ENCODE peak calls at places on chromosomes 12 and 14, in six cellular contexts. One of them, this sample, is unnamed.

GRCh38 chr14:104821971-104822608 is 21.2 kb downstream of the ZBTB42 start:
- DNase-seq in HCT116: no peak
- DNase-seq in K562: no peak
- DNase-seq in HepG2: no peak
- DNase-seq in GM12878: no peak
- DNase-seq in SK-N-SH: no peak
- DNase-seq in this sample: no peak

GRCh38 chr12:50192241-50192640 is 25.1 kb upstream of the CERS5 start:
- DNase-seq in HCT116: no peak
- DNase-seq in K562: no peak
- DNase-seq in HepG2: no peak
- DNase-seq in GM12878: no peak
- DNase-seq in SK-N-SH: no peak
- DNase-seq in this sample: no peak

GRCh38 chr12:22626429-22626828 is 1.5 kb downstream of the ETNK1 start:
- DNase-seq in HCT116: no peak
- DNase-seq in K562: peak; percentile 31
- DNase-seq in HepG2: no peak
- DNase-seq in GM12878: peak; percentile 20
- DNase-seq in SK-N-SH: no peak
- DNase-seq in this sample: no peak

GRCh38 chr12:12534975-12535374 is 27.7 kb downstream of the DUSP16 start:
- DNase-seq in HCT116: no peak
- DNase-seq in K562: no peak
- DNase-seq in HepG2: no peak
- DNase-seq in GM12878: no peak
- DNase-seq in SK-N-SH: no peak
- DNase-seq in this sample: no peak

GRCh38 chr12:132600048-132601032 is 10.0 kb downstream of the LRCOL1 start:
- DNase-seq in HCT116: peak; percentile 23
- DNase-seq in K562: peak; percentile 83
- DNase-seq in HepG2: peak; percentile 54
- DNase-seq in GM12878: no peak
- DNase-seq in SK-N-SH: peak; percentile 91
- DNase-seq in this sample: no peak

GRCh38 chr14:34254596-34254995 is 207.4 kb downstream of the SPTSSA start:
- DNase-seq in HCT116: no peak
- DNase-seq in K562: no peak
- DNase-seq in HepG2: no peak
- DNase-seq in GM12878: no peak
- DNase-seq in SK-N-SH: no peak
- DNase-seq in this sample: no peak

GRCh38 chr14:56159066-56159465 is 40.9 kb downstream of the PELI2 start:
- DNase-seq in HCT116: no peak
- DNase-seq in K562: no peak
- DNase-seq in HepG2: no peak
- DNase-seq in GM12878: no peak
- DNase-seq in SK-N-SH: no peak
- DNase-seq in this sample: no peak

GRCh38 chr12:21993438-21993981 is 52.3 kb upstream of the ABCC9 start:
- DNase-seq in HCT116: no peak
- DNase-seq in K562: no peak
- DNase-seq in HepG2: no peak
- DNase-seq in GM12878: no peak
- DNase-seq in SK-N-SH: no peak
- DNase-seq in this sample: no peak

GRCh38 chr12:93884794-93885460 is 207.8 kb downstream of the CRADD start:
- DNase-seq in HCT116: no peak
- DNase-seq in K562: no peak
- DNase-seq in HepG2: no peak
- DNase-seq in GM12878: no peak
- DNase-seq in SK-N-SH: no peak
- DNase-seq in this sample: no peak

GRCh38 chr14:99282261-99283050 is 10.5 kb upstream of the BCL11B start:
- DNase-seq in HCT116: no peak
- DNase-seq in K562: no peak
- DNase-seq in HepG2: no peak
- DNase-seq in GM12878: no peak
- DNase-seq in SK-N-SH: no peak
- DNase-seq in this sample: no peak

GRCh38 chr12:116520801-116521471 is 38.2 kb upstream of the MAP1LC3B2 start:
- DNase-seq in HCT116: no peak
- DNase-seq in K562: peak; percentile 29
- DNase-seq in HepG2: no peak
- DNase-seq in GM12878: no peak
- DNase-seq in SK-N-SH: peak; percentile 35
- DNase-seq in this sample: no peak

GRCh38 chr14:54444003-54444402 is 2.8 kb upstream of the CNIH1 start:
- DNase-seq in HCT116: no peak
- DNase-seq in K562: no peak
- DNase-seq in HepG2: no peak
- DNase-seq in GM12878: no peak
- DNase-seq in SK-N-SH: no peak
- DNase-seq in this sample: no peak

GRCh38 chr12:23950775-23951391 is 1.4 kb upstream of the SOX5 start:
- DNase-seq in HCT116: no peak
- DNase-seq in K562: no peak
- DNase-seq in HepG2: peak; percentile 66
- DNase-seq in GM12878: no peak
- DNase-seq in SK-N-SH: peak; percentile 9
- DNase-seq in this sample: no peak

GRCh38 chr14:104112609-104113571 is 25.5 kb upstream of the KIF26A start:
- DNase-seq in HCT116: no peak
- DNase-seq in K562: no peak
- DNase-seq in HepG2: no peak
- DNase-seq in GM12878: no peak
- DNase-seq in SK-N-SH: peak; percentile 29
- DNase-seq in this sample: no peak

GRCh38 chr12:12483438-12483837 is 79.2 kb downstream of the DUSP16 start:
- DNase-seq in HCT116: no peak
- DNase-seq in K562: no peak
- DNase-seq in HepG2: no peak
- DNase-seq in GM12878: no peak
- DNase-seq in SK-N-SH: no peak
- DNase-seq in this sample: no peak

GRCh38 chr14:93133476-93133875 is 17.8 kb upstream of the ITPK1 start:
- DNase-seq in HCT116: no peak
- DNase-seq in K562: no peak
- DNase-seq in HepG2: no peak
- DNase-seq in GM12878: no peak
- DNase-seq in SK-N-SH: no peak
- DNase-seq in this sample: no peak

GRCh38 chr12:85057370-85057963 is 21.3 kb downstream of the LRRIQ1 start:
- DNase-seq in HCT116: peak; percentile 39
- DNase-seq in K562: peak; percentile 48
- DNase-seq in HepG2: peak; percentile 30
- DNase-seq in GM12878: no peak
- DNase-seq in SK-N-SH: peak; percentile 33
- DNase-seq in this sample: peak; percentile 18

GRCh38 chr12:18700254-18700653 is 37.6 kb downstream of the PLCZ1 start:
- DNase-seq in HCT116: no peak
- DNase-seq in K562: no peak
- DNase-seq in HepG2: no peak
- DNase-seq in GM12878: no peak
- DNase-seq in SK-N-SH: peak; percentile 1
- DNase-seq in this sample: no peak

GRCh38 chr12:103626498-103626897 is 39.4 kb downstream of the STAB2 start:
- DNase-seq in HCT116: no peak
- DNase-seq in K562: peak; percentile 22
- DNase-seq in HepG2: peak; percentile 24
- DNase-seq in GM12878: no peak
- DNase-seq in SK-N-SH: peak; percentile 40
- DNase-seq in this sample: no peak

GRCh38 chr12:116964740-116965090 is 54.0 kb downstream of the FBXW8 start:
- DNase-seq in HCT116: no peak
- DNase-seq in K562: no peak
- DNase-seq in HepG2: no peak
- DNase-seq in GM12878: no peak
- DNase-seq in SK-N-SH: no peak
- DNase-seq in this sample: no peak

GRCh38 chr12:121793836-121794531 is 496 bp upstream of the RHOF start:
- DNase-seq in HCT116: peak; percentile 89
- DNase-seq in K562: peak; percentile 97
- DNase-seq in HepG2: peak; percentile 75
- DNase-seq in GM12878: peak; percentile 82
- DNase-seq in SK-N-SH: peak; percentile 94
- DNase-seq in this sample: no peak

GRCh38 chr12:5015711-5016492 is 27.8 kb upstream of the KCNA5 start:
- DNase-seq in HCT116: no peak
- DNase-seq in K562: no peak
- DNase-seq in HepG2: no peak
- DNase-seq in GM12878: no peak
- DNase-seq in SK-N-SH: no peak
- DNase-seq in this sample: no peak

GRCh38 chr12:113555226-113555625 is 83.6 kb upstream of the LHX5 start:
- DNase-seq in HCT116: no peak
- DNase-seq in K562: no peak
- DNase-seq in HepG2: no peak
- DNase-seq in GM12878: no peak
- DNase-seq in SK-N-SH: no peak
- DNase-seq in this sample: no peak

GRCh38 chr12:111361073-111361716 is 7.7 kb downstream of the PHETA1 start:
- DNase-seq in HCT116: no peak
- DNase-seq in K562: no peak
- DNase-seq in HepG2: no peak
- DNase-seq in GM12878: no peak
- DNase-seq in SK-N-SH: no peak
- DNase-seq in this sample: no peak

GRCh38 chr12:111362687-111363475 is 6.0 kb downstream of the PHETA1 start:
- DNase-seq in HCT116: no peak
- DNase-seq in K562: no peak
- DNase-seq in HepG2: no peak
- DNase-seq in GM12878: no peak
- DNase-seq in SK-N-SH: no peak
- DNase-seq in this sample: no peak

GRCh38 chr12:111361717-111362576 is 6.9 kb downstream of the PHETA1 start:
- DNase-seq in HCT116: no peak
- DNase-seq in K562: no peak
- DNase-seq in HepG2: peak; percentile 39
- DNase-seq in GM12878: no peak
- DNase-seq in SK-N-SH: no peak
- DNase-seq in this sample: no peak

GRCh38 chr12:111366075-111366474 is 2.8 kb downstream of the PHETA1 start:
- DNase-seq in HCT116: no peak
- DNase-seq in K562: no peak
- DNase-seq in HepG2: no peak
- DNase-seq in GM12878: no peak
- DNase-seq in SK-N-SH: no peak
- DNase-seq in this sample: no peak

GRCh38 chr12:111363578-111363977 is 5.3 kb downstream of the PHETA1 start:
- DNase-seq in HCT116: no peak
- DNase-seq in K562: no peak
- DNase-seq in HepG2: no peak
- DNase-seq in GM12878: no peak
- DNase-seq in SK-N-SH: no peak
- DNase-seq in this sample: no peak
- TF ChIP-seq SIN3A in HCT116: no peak
- TF ChIP-seq SIN3A in K562: no peak
- TF ChIP-seq SIN3A in HepG2: no peak
- TF ChIP-seq SIN3A in GM12878: no peak
- TF ChIP-seq SIN3A in SK-N-SH: no peak
- TF ChIP-seq SIN3A in this sample: no peak

GRCh38 chr14:26655128-26655527 is 57.3 kb upstream of the NOVA1 start:
- DNase-seq in HCT116: no peak
- DNase-seq in K562: no peak
- DNase-seq in HepG2: no peak
- DNase-seq in GM12878: no peak
- DNase-seq in SK-N-SH: no peak
- DNase-seq in this sample: no peak
- TF ChIP-seq POLR2AphosphoS5 in HCT116: no peak
- TF ChIP-seq POLR2AphosphoS5 in K562: no peak
- TF ChIP-seq POLR2AphosphoS5 in HepG2: no peak
- TF ChIP-seq POLR2AphosphoS5 in GM12878: no peak
- TF ChIP-seq POLR2AphosphoS5 in SK-N-SH: no peak
- TF ChIP-seq POLR2AphosphoS5 in this sample: no peak

GRCh38 chr14:102320671-102321455 is 1.3 kb downstream of the ZNF839 start:
- DNase-seq in HCT116: no peak
- DNase-seq in K562: no peak
- DNase-seq in HepG2: peak; percentile 83
- DNase-seq in GM12878: no peak
- DNase-seq in SK-N-SH: no peak
- DNase-seq in this sample: no peak

GRCh38 chr14:102320033-102320660 is 601 bp downstream of the ZNF839 start:
- DNase-seq in HCT116: no peak
- DNase-seq in K562: peak; percentile 24
- DNase-seq in HepG2: no peak
- DNase-seq in GM12878: no peak
- DNase-seq in SK-N-SH: no peak
- DNase-seq in this sample: no peak

GRCh38 chr14:102321456-102322101 is 2.0 kb downstream of the ZNF839 start:
- DNase-seq in HCT116: no peak
- DNase-seq in K562: no peak
- DNase-seq in HepG2: peak; percentile 91
- DNase-seq in GM12878: no peak
- DNase-seq in SK-N-SH: no peak
- DNase-seq in this sample: no peak

GRCh38 chr14:102325791-102326345 is 6.3 kb downstream of the ZNF839 start:
- DNase-seq in HCT116: no peak
- DNase-seq in K562: no peak
- DNase-seq in HepG2: no peak
- DNase-seq in GM12878: no peak
- DNase-seq in SK-N-SH: no peak
- DNase-seq in this sample: no peak

GRCh38 chr14:102323102-102323501 is 3.6 kb downstream of the ZNF839 start:
- DNase-seq in HCT116: peak; percentile 59
- DNase-seq in K562: no peak
- DNase-seq in HepG2: peak; percentile 71
- DNase-seq in GM12878: no peak
- DNase-seq in SK-N-SH: peak; percentile 70
- DNase-seq in this sample: peak; percentile 35
- TF ChIP-seq REST in HCT116: no peak
- TF ChIP-seq REST in K562: no peak
- TF ChIP-seq REST in HepG2: no peak
- TF ChIP-seq REST in GM12878: no peak
- TF ChIP-seq REST in SK-N-SH: no peak
- TF ChIP-seq REST in this sample: no peak

DNA sequence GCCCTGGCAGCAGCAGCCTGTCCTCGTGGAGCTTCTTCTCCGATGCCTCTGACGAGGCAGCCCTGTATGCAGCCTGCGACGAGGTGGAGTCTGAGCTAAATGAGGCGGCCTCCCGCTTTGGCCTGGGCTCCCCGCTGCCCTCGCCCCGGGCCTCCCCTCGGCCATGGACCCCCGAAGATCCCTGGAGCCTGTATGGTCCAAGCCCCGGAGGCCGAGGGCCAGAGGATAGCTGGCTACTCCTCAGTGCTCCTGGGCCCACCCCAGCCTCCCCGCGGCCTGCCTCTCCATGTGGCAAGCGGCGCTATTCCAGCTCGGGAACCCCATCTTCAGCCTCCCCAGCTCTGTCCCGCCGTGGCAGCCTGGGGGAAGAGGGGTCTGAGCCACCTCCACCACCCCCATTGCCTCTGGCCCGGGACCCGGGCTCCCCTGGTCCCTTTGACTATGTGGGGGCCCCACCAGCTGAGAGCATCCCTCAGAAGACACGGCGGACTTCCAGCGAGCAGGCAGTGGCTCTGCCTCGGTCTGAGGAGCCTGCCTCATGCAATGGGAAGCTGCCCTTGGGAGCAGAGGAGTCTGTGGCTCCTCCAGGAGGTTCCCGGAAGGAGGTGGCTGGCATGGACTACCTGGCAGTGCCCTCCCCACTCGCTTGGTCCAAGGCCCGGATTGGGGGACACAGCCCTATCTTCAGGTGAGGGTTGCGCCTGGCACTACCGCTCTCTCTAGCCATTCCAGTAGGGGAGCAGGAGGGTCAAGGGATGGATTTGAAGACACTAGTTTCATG is 2.1 kb downstream of the NFATC4 start:
- DNase-seq in HCT116: no peak
- DNase-seq in K562: no peak
- DNase-seq in HepG2: no peak
- DNase-seq in GM12878: no peak
- DNase-seq in SK-N-SH: no peak
- DNase-seq in this sample: no peak
- TF ChIP-seq SIN3A in HCT116: no peak
- TF ChIP-seq SIN3A in K562: no peak
- TF ChIP-seq SIN3A in HepG2: no peak
- TF ChIP-seq SIN3A in GM12878: no peak
- TF ChIP-seq SIN3A in SK-N-SH: no peak
- TF ChIP-seq SIN3A in this sample: no peak

This sample was measured in Panc1.